ENCODE peak calls at places on chromosomes 6 and 20, in four cellular contexts. One of them, this sample, is unnamed.
A peak's percentile ranks its signal among the peaks of the same experiment; 100 is the strongest.

GRCh38 chr6:56863366-56863765 is 91.5 kb upstream of the BEND6 start:
- DNase-seq in stomach: no peak
- DNase-seq in tibial artery: no peak
- DNase-seq in fibroblast of mammary gland: peak; percentile 89
- DNase-seq in this sample: no peak

GRCh38 chr6:35089935-35090505 is 51.1 kb downstream of the TCP11 start:
- DNase-seq in tibial artery: no peak
- DNase-seq in stomach: peak; percentile 17
- DNase-seq in fibroblast of mammary gland: peak; percentile 50
- DNase-seq in this sample: no peak

GRCh38 chr6:52697903-52698302 is 27.0 kb downstream of the TMEM14A start:
- DNase-seq in tibial artery: no peak
- DNase-seq in fibroblast of mammary gland: peak; percentile 9
- DNase-seq in stomach: no peak
- DNase-seq in this sample: no peak

GRCh38 chr20:25622450-25623224 is 1.2 kb downstream of the NANP start:
- DNase-seq in tibial artery: no peak
- DNase-seq in fibroblast of mammary gland: peak; percentile 2
- DNase-seq in stomach: no peak
- DNase-seq in this sample: no peak

GRCh38 chr6:14320342-14320741 is 202.8 kb downstream of the CD83 start:
- DNase-seq in fibroblast of mammary gland: no peak
- DNase-seq in tibial artery: no peak
- DNase-seq in stomach: no peak
- DNase-seq in this sample: no peak

GRCh38 chr6:136956590-136957573 is 34.8 kb downstream of the SLC35D3 start:
- DNase-seq in stomach: no peak
- DNase-seq in fibroblast of mammary gland: no peak
- DNase-seq in tibial artery: no peak
- DNase-seq in this sample: no peak

GRCh38 chr6:26284537-26285142 is 80.4 kb upstream of the BTN3A2 start:
- DNase-seq in fibroblast of mammary gland: peak; percentile 71
- DNase-seq in tibial artery: peak; percentile 55
- DNase-seq in stomach: peak; percentile 55
- DNase-seq in this sample: peak; percentile 76

GRCh38 chr20:32179934-32180333 is 27.6 kb downstream of the PLAGL2 start:
- DNase-seq in tibial artery: no peak
- DNase-seq in fibroblast of mammary gland: no peak
- DNase-seq in stomach: no peak
- DNase-seq in this sample: no peak

GRCh38 chr6:157669747-157670216 is 153.3 kb upstream of the SNX9 start:
- DNase-seq in stomach: peak; percentile 82
- DNase-seq in tibial artery: peak; percentile 93
- DNase-seq in fibroblast of mammary gland: peak; percentile 72
- DNase-seq in this sample: peak; percentile 93

GRCh38 chr20:39607124-39607523 is 645.0 kb downstream of the DHX35 start:
- DNase-seq in fibroblast of mammary gland: peak; percentile 90
- DNase-seq in tibial artery: no peak
- DNase-seq in stomach: no peak
- DNase-seq in this sample: no peak

GRCh38 chr6:16770701-16771569 is 9.7 kb upstream of the ATXN1 start:
- DNase-seq in fibroblast of mammary gland: peak; percentile 90
- DNase-seq in tibial artery: peak; percentile 75
- DNase-seq in stomach: peak; percentile 83
- DNase-seq in this sample: peak; percentile 81
- H3K4me3 ChIP-seq in fibroblast of mammary gland: no peak overlapping the region
- H3K4me3 ChIP-seq in tibial artery: no peak overlapping the region
- H3K4me3 ChIP-seq in stomach: no peak overlapping the region
- H3K4me3 ChIP-seq in this sample: no peak overlapping the region

GRCh38 chr6:29791786-29792122 is 35.9 kb upstream of the HLA-G start:
- DNase-seq in fibroblast of mammary gland: no peak
- DNase-seq in stomach: no peak
- DNase-seq in tibial artery: no peak
- DNase-seq in this sample: no peak
- H3K4me3 ChIP-seq in fibroblast of mammary gland: peak overlapping the region; percentile 57
- H3K4me3 ChIP-seq in stomach: peak overlapping the region; percentile 61
- H3K4me3 ChIP-seq in tibial artery: peak overlapping the region; percentile 52
- H3K4me3 ChIP-seq in this sample: peak overlapping the region; percentile 60

DNA sequence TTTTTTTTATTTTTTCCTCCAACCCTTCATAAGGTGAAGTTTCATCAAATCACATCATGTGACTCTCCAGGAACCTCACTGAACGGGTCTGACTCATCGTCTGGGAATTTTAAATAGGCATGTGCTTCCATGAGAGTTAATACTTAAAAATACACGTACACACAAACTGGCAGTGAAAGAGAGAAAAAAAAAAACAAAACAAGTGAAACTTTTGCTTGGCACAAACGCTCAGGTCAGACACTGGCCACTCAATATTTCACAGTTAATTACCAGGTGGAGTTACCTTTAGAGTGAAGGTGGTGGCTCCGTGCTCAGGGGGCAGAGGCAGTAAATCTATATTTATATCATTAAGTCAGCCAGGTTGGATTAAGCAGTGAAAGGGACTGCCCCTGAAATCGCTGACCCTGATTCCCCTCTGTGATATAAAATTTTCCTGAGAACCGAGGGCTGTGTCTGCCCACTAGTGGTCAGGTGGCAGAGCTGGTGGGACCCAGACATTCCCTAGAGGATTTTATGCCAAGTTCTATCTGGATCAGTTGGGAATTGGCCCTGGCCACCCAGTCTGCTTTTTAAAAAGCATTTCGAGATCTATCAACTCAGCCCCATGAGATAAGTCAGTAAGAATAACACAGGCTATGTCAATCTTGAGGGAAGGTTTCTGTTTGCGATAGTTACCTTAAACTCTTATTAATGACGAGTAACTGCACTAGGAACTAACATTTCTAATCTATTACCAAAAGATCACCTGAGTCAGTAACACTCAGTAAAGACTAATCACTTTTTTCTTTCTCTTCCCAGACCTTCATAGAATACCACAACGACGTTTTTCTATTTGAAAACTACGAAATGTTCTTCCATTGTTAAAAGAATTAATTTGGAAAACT is 259.1 kb downstream of the HDGFL1 start:
- DNase-seq in fibroblast of mammary gland: peak; percentile 94
- DNase-seq in stomach: no peak
- DNase-seq in tibial artery: no peak
- DNase-seq in this sample: no peak
- H3K4me3 ChIP-seq in fibroblast of mammary gland: no peak overlapping the region
- H3K4me3 ChIP-seq in stomach: no peak overlapping the region
- H3K4me3 ChIP-seq in tibial artery: peak overlapping the region; percentile 13
- H3K4me3 ChIP-seq in this sample: no peak overlapping the region

GRCh38 chr6:10415593-10416480 is 963 bp upstream of the TFAP2A start:
- DNase-seq in tibial artery: no peak
- DNase-seq in fibroblast of mammary gland: no peak
- DNase-seq in stomach: no peak
- DNase-seq in this sample: no peak
- H3K4me3 ChIP-seq in tibial artery: no peak overlapping the region
- H3K4me3 ChIP-seq in fibroblast of mammary gland: no peak overlapping the region
- H3K4me3 ChIP-seq in stomach: peak overlapping the region; percentile 13
- H3K4me3 ChIP-seq in this sample: no peak overlapping the region

DNA sequence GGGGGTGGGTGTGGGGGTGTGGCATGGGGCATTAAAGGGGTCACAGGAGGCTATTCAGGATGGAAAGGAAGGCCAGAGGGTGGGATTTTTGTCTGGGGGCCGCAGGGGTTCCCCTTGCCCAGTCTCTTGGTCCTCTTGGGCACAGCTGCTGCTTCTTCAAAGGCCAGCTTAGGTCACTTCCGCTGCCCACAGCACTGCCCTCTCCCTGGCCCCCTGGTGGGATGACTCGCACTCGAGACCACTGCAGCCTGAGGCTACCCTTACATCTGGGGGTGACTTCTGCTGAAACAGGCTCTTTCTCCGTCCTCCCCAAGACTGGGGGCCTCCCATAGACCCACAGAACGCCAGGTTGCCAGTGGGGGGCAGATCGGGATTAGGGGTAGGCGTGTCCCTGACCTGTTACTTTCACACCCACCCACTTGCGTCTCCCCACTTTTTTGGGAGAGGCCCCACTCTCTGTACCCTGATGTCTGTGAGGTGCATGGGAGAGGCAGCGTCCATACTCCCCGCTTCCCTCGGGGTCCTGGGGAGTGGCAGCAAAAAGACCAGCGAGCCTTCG is 1.3 kb downstream of the LKAAEAR1 start:
- DNase-seq in tibial artery: no peak
- DNase-seq in stomach: no peak
- DNase-seq in fibroblast of mammary gland: no peak
- DNase-seq in this sample: no peak
- H3K4me3 ChIP-seq in tibial artery: peak overlapping the region; percentile 46
- H3K4me3 ChIP-seq in stomach: peak overlapping the region; percentile 53
- H3K4me3 ChIP-seq in fibroblast of mammary gland: no peak overlapping the region
- H3K4me3 ChIP-seq in this sample: no peak overlapping the region

GRCh38 chr20:11952621-11953020 is 34.9 kb downstream of the BTBD3 start:
- DNase-seq in tibial artery: no peak
- DNase-seq in stomach: no peak
- DNase-seq in fibroblast of mammary gland: peak; percentile 11
- DNase-seq in this sample: no peak
- H3K4me3 ChIP-seq in tibial artery: no peak overlapping the region
- H3K4me3 ChIP-seq in stomach: no peak overlapping the region
- H3K4me3 ChIP-seq in fibroblast of mammary gland: no peak overlapping the region
- H3K4me3 ChIP-seq in this sample: no peak overlapping the region

GRCh38 chr6:19231878-19232519 is 605.2 kb upstream of the ID4 start:
- DNase-seq in fibroblast of mammary gland: no peak
- DNase-seq in tibial artery: no peak
- DNase-seq in stomach: no peak
- DNase-seq in this sample: no peak
- H3K4me3 ChIP-seq in fibroblast of mammary gland: no peak overlapping the region
- H3K4me3 ChIP-seq in tibial artery: no peak overlapping the region
- H3K4me3 ChIP-seq in stomach: no peak overlapping the region
- H3K4me3 ChIP-seq in this sample: no peak overlapping the region

GRCh38 chr6:116099036-116099435 is 1.6 kb upstream of the NT5DC1 start:
- DNase-seq in fibroblast of mammary gland: no peak
- DNase-seq in tibial artery: no peak
- DNase-seq in stomach: no peak
- DNase-seq in this sample: no peak
- H3K4me3 ChIP-seq in fibroblast of mammary gland: no peak overlapping the region
- H3K4me3 ChIP-seq in tibial artery: no peak overlapping the region
- H3K4me3 ChIP-seq in stomach: no peak overlapping the region
- H3K4me3 ChIP-seq in this sample: peak overlapping the region; percentile 75

GRCh38 chr6:159012201-159012600 is 12.2 kb upstream of the RSPH3 start:
- DNase-seq in fibroblast of mammary gland: no peak
- DNase-seq in stomach: no peak
- DNase-seq in tibial artery: no peak
- DNase-seq in this sample: no peak

GRCh38 chr6:159014406-159014805 is 14.4 kb upstream of the RSPH3 start:
- DNase-seq in fibroblast of mammary gland: no peak
- DNase-seq in tibial artery: no peak
- DNase-seq in stomach: no peak
- DNase-seq in this sample: no peak

GRCh38 chr6:159013229-159013628 is 13.2 kb upstream of the RSPH3 start:
- DNase-seq in tibial artery: no peak
- DNase-seq in stomach: no peak
- DNase-seq in fibroblast of mammary gland: peak; percentile 67
- DNase-seq in this sample: no peak

GRCh38 chr6:159020011-159020410 is 20.0 kb upstream of the RSPH3 start:
- DNase-seq in stomach: no peak
- DNase-seq in fibroblast of mammary gland: no peak
- DNase-seq in tibial artery: no peak
- DNase-seq in this sample: no peak

GRCh38 chr6:159017757-159018559 is 18.0 kb upstream of the RSPH3 start:
- DNase-seq in tibial artery: no peak
- DNase-seq in fibroblast of mammary gland: no peak
- DNase-seq in stomach: no peak
- DNase-seq in this sample: no peak
- H3K4me3 ChIP-seq in tibial artery: no peak overlapping the region
- H3K4me3 ChIP-seq in fibroblast of mammary gland: no peak overlapping the region
- H3K4me3 ChIP-seq in stomach: no peak overlapping the region
- H3K4me3 ChIP-seq in this sample: no peak overlapping the region

GRCh38 chr20:35542990-35543389 is 1.1 kb downstream of the ERGIC3 start:
- DNase-seq in tibial artery: no peak
- DNase-seq in fibroblast of mammary gland: no peak
- DNase-seq in stomach: no peak
- DNase-seq in this sample: no peak

GRCh38 chr20:35541783-35542662 is at the start of gene ERGIC3:
- DNase-seq in stomach: peak; percentile 98
- DNase-seq in fibroblast of mammary gland: peak; percentile 89
- DNase-seq in tibial artery: peak; percentile 97
- DNase-seq in this sample: peak; percentile 96

GRCh38 chr20:35544436-35544835 is 2.6 kb downstream of the ERGIC3 start:
- DNase-seq in fibroblast of mammary gland: no peak
- DNase-seq in tibial artery: no peak
- DNase-seq in stomach: no peak
- DNase-seq in this sample: no peak

GRCh38 chr20:35541118-35541782 is 628 bp upstream of the ERGIC3 start:
- DNase-seq in tibial artery: no peak
- DNase-seq in stomach: no peak
- DNase-seq in fibroblast of mammary gland: no peak
- DNase-seq in this sample: no peak

GRCh38 chr20:35539756-35540212 is 2.1 kb upstream of the ERGIC3 start:
- DNase-seq in tibial artery: no peak
- DNase-seq in stomach: peak; percentile 91
- DNase-seq in fibroblast of mammary gland: no peak
- DNase-seq in this sample: no peak
- H3K4me3 ChIP-seq in tibial artery: no peak overlapping the region
- H3K4me3 ChIP-seq in stomach: no peak overlapping the region
- H3K4me3 ChIP-seq in fibroblast of mammary gland: no peak overlapping the region
- H3K4me3 ChIP-seq in this sample: no peak overlapping the region

This sample was measured in right atrium auricular region.